ENCODE peak calls at places on chromosomes 3 and 15, in five cellular contexts. One of them, this sample, is unnamed.
A peak's percentile ranks its signal among the peaks of the same experiment; 100 is the strongest.

GRCh38 chr3:177713921-177714900 is 516.9 kb upstream of the TBL1XR1 start:
- DNase-seq in H1: no peak
- DNase-seq in H9: no peak
- DNase-seq in IMR-90: no peak
- DNase-seq in neuronal stem cell: no peak
- DNase-seq in this sample: peak; percentile 15

GRCh38 chr3:141933421-141934300 is 57.2 kb downstream of the ATP1B3 start:
- DNase-seq in H9: no peak
- DNase-seq in IMR-90: no peak
- DNase-seq in H1: peak; percentile 45
- DNase-seq in neuronal stem cell: no peak
- DNase-seq in this sample: no peak

GRCh38 chr3:142259359-142259758 is 34.0 kb upstream of the GK5 start:
- DNase-seq in IMR-90: no peak
- DNase-seq in neuronal stem cell: peak; percentile 65
- DNase-seq in H1: no peak
- DNase-seq in H9: no peak
- DNase-seq in this sample: no peak

GRCh38 chr15:68042156-68042854 is 11.8 kb upstream of the PIAS1 start:
- DNase-seq in H1: no peak
- DNase-seq in neuronal stem cell: no peak
- DNase-seq in IMR-90: no peak
- DNase-seq in H9: no peak
- DNase-seq in this sample: peak; percentile 14

GRCh38 chr3:54228806-54229205 is 106.5 kb downstream of the CACNA2D3 start:
- DNase-seq in H1: no peak
- DNase-seq in IMR-90: no peak
- DNase-seq in neuronal stem cell: no peak
- DNase-seq in H9: no peak
- DNase-seq in this sample: no peak

GRCh38 chr15:74611341-74611740 is 4.3 kb upstream of the CLK3 start:
- DNase-seq in H9: no peak
- DNase-seq in H1: no peak
- DNase-seq in IMR-90: no peak
- DNase-seq in neuronal stem cell: no peak
- DNase-seq in this sample: no peak

GRCh38 chr15:31402511-31403056 is 75.9 kb downstream of the KLF13 start:
- DNase-seq in IMR-90: peak; percentile 10
- DNase-seq in H1: no peak
- DNase-seq in neuronal stem cell: no peak
- DNase-seq in H9: no peak
- DNase-seq in this sample: no peak

GRCh38 chr15:68440136-68440535 is 8.2 kb upstream of the ITGA11 start:
- DNase-seq in neuronal stem cell: no peak
- DNase-seq in IMR-90: no peak
- DNase-seq in H9: peak; percentile 8
- DNase-seq in H1: peak; percentile 16
- DNase-seq in this sample: no peak

GRCh38 chr15:92523176-92523575 is 129.5 kb downstream of the ST8SIA2 start:
- DNase-seq in neuronal stem cell: no peak
- DNase-seq in H1: no peak
- DNase-seq in IMR-90: no peak
- DNase-seq in H9: no peak
- DNase-seq in this sample: no peak

GRCh38 chr15:90234519-90234988 is 545 bp downstream of the GDPGP1 start:
- DNase-seq in H1: no peak
- DNase-seq in IMR-90: peak; percentile 12
- DNase-seq in H9: no peak
- DNase-seq in neuronal stem cell: no peak
- DNase-seq in this sample: no peak

GRCh38 chr15:52337198-52337853 is 41.7 kb upstream of the MYO5C start:
- DNase-seq in H9: no peak
- DNase-seq in neuronal stem cell: no peak
- DNase-seq in H1: no peak
- DNase-seq in IMR-90: peak; percentile 77
- DNase-seq in this sample: peak; percentile 53

GRCh38 chr3:105538483-105538882 is 171.8 kb downstream of the ALCAM start:
- DNase-seq in IMR-90: no peak
- DNase-seq in neuronal stem cell: no peak
- DNase-seq in H1: no peak
- DNase-seq in H9: no peak
- DNase-seq in this sample: peak; percentile 44

GRCh38 chr15:83057660-83058376 is 9.2 kb downstream of the BTBD1 start:
- DNase-seq in H1: no peak
- DNase-seq in IMR-90: no peak
- DNase-seq in H9: no peak
- DNase-seq in neuronal stem cell: no peak
- DNase-seq in this sample: no peak

GRCh38 chr15:33915571-33916407 is 52.5 kb upstream of the CHRM5 start:
- DNase-seq in neuronal stem cell: no peak
- DNase-seq in IMR-90: no peak
- DNase-seq in H1: no peak
- DNase-seq in H9: peak; percentile 57
- DNase-seq in this sample: no peak

GRCh38 chr3:122383915-122384697 is at the start of gene FAM162A:
- DNase-seq in H1: peak; percentile 92
- DNase-seq in IMR-90: peak; percentile 80
- DNase-seq in neuronal stem cell: peak; percentile 90
- DNase-seq in H9: peak; percentile 95
- DNase-seq in this sample: peak; percentile 92

GRCh38 chr3:122377975-122378374 is 5.1 kb downstream of the MIX23 start:
- DNase-seq in H1: no peak
- DNase-seq in neuronal stem cell: no peak
- DNase-seq in IMR-90: no peak
- DNase-seq in H9: no peak
- DNase-seq in this sample: no peak

GRCh38 chr3:122387709-122388108 is 3.7 kb downstream of the FAM162A start:
- DNase-seq in neuronal stem cell: no peak
- DNase-seq in H1: no peak
- DNase-seq in IMR-90: no peak
- DNase-seq in H9: no peak
- DNase-seq in this sample: no peak

GRCh38 chr3:122382888-122383666 is at the start of gene MIX23:
- DNase-seq in H1: peak; percentile 94
- DNase-seq in H9: peak; percentile 89
- DNase-seq in IMR-90: peak; percentile 75
- DNase-seq in neuronal stem cell: peak; percentile 80
- DNase-seq in this sample: peak; percentile 89
- H2AFZ ChIP-seq in H1: peak within 1 kb of the TSS; percentile 90
- H2AFZ ChIP-seq in H9: peak within 1 kb of the TSS; percentile 96
- H2AFZ ChIP-seq in IMR-90: peak within 1 kb of the TSS; percentile 98
- H2AFZ ChIP-seq in neuronal stem cell: peak within 1 kb of the TSS; percentile 98
- H2AFZ ChIP-seq in this sample: peak within 1 kb of the TSS; percentile 76

GRCh38 chr15:65816441-65816840 is 24.3 kb upstream of the DENND4A start:
- DNase-seq in neuronal stem cell: no peak
- DNase-seq in IMR-90: no peak
- DNase-seq in H1: no peak
- DNase-seq in H9: no peak
- DNase-seq in this sample: no peak
- H3K9ac ChIP-seq in neuronal stem cell: no peak overlapping the region
- H3K9ac ChIP-seq in IMR-90: no peak overlapping the region
- H3K9ac ChIP-seq in H1: no peak overlapping the region
- H3K9ac ChIP-seq in H9: no peak overlapping the region
- H3K9ac ChIP-seq in this sample: no peak overlapping the region

GRCh38 chr15:100252359-100252758 is 89.4 kb downstream of the ADAMTS17 start:
- DNase-seq in IMR-90: no peak
- DNase-seq in H1: no peak
- DNase-seq in H9: no peak
- DNase-seq in neuronal stem cell: no peak
- DNase-seq in this sample: no peak
- H2BK15ac ChIP-seq in IMR-90: no peak overlapping the region
- H2BK15ac ChIP-seq in H1: no peak overlapping the region
- H2BK15ac ChIP-seq in H9: no peak overlapping the region
- H2BK15ac ChIP-seq in neuronal stem cell: no peak overlapping the region
- H2BK15ac ChIP-seq in this sample: no peak overlapping the region

DNA sequence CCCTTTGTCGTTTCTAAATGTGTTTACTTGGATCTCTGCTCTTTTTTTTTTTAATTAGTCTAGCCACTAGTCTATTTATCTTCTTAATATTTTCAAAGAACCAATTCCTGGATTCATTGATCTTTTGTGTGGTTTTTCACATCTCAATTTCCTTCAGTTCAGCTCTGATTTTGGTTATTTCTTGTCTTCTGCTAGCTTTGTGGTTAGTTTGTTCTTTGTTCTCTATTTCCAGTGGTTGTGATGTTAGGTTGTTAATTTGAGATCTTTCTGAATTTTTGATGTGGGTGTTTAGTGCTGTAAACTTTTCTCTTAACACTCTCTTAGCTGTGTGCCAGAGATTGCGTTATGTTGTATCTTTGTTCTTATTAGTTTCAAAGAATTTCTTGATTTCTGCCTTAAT is 446.1 kb downstream of the CNTN4 start:
- DNase-seq in H1: no peak
- DNase-seq in IMR-90: no peak
- DNase-seq in H9: no peak
- DNase-seq in neuronal stem cell: no peak
- DNase-seq in this sample: no peak
- H2AFZ ChIP-seq in H1: no peak overlapping the region
- H2AFZ ChIP-seq in IMR-90: no peak overlapping the region
- H2AFZ ChIP-seq in H9: no peak overlapping the region
- H2AFZ ChIP-seq in neuronal stem cell: no peak overlapping the region
- H2AFZ ChIP-seq in this sample: no peak overlapping the region

DNA sequence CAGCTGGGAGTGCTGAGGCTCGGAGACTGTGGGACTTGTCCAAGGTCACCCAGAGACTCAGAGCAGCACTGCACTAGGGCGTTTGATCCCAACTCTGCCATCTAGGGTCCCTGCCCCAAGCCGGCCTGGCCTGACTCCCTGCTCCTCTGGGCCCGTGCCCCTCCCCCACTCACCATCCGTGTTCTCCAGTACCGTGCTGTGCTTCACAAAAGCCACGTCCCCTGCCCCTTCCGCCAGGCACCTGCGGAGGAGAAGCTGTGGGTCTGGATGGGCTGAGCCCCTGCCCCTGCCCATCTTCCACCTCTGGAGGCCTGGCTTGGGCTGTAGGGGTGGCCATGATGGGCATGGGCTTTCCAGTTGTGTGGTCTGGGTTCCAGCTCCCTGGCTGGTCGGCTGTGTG is 8.4 kb downstream of the MELTF start:
- DNase-seq in H9: peak; percentile 56
- DNase-seq in IMR-90: no peak
- DNase-seq in H1: peak; percentile 56
- DNase-seq in neuronal stem cell: no peak
- DNase-seq in this sample: no peak
- H3K9ac ChIP-seq in H9: no peak overlapping the region
- H3K9ac ChIP-seq in IMR-90: no peak overlapping the region
- H3K9ac ChIP-seq in H1: no peak overlapping the region
- H3K9ac ChIP-seq in neuronal stem cell: peak overlapping the region; percentile 18
- H3K9ac ChIP-seq in this sample: no peak overlapping the region

GRCh38 chr3:65279225-65279624 is 591.4 kb upstream of the ADAMTS9 start:
- DNase-seq in neuronal stem cell: no peak
- DNase-seq in H9: no peak
- DNase-seq in H1: no peak
- DNase-seq in IMR-90: no peak
- DNase-seq in this sample: no peak
- H2BK15ac ChIP-seq in neuronal stem cell: no peak overlapping the region
- H2BK15ac ChIP-seq in H9: no peak overlapping the region
- H2BK15ac ChIP-seq in H1: no peak overlapping the region
- H2BK15ac ChIP-seq in IMR-90: no peak overlapping the region
- H2BK15ac ChIP-seq in this sample: no peak overlapping the region

DNA sequence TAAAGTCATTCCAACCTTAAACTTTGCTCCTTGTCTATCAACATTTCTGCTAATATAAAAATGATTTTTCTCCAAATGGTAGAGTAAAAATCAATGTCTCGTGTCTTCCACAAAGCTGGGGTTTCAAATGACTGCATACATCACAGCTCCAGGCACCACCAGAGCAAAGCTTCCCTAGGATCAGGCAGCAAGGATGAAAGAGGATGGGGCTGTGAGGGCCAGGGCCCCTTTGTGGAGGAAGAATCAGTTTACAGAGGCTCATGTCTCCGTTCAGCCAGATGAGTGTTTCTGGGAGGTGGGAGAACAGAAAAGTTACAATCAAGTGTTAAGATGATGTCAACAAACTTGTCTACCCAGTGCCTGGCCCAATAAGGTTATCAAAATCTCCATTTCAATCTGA is 105.5 kb downstream of the BDH1 start:
- DNase-seq in H1: no peak
- DNase-seq in IMR-90: no peak
- DNase-seq in neuronal stem cell: no peak
- DNase-seq in H9: no peak
- DNase-seq in this sample: no peak
- H2AFZ ChIP-seq in H1: peak overlapping the region; percentile 89
- H2AFZ ChIP-seq in IMR-90: no peak overlapping the region
- H2AFZ ChIP-seq in neuronal stem cell: no peak overlapping the region
- H2AFZ ChIP-seq in H9: no peak overlapping the region
- H2AFZ ChIP-seq in this sample: no peak overlapping the region

DNA sequence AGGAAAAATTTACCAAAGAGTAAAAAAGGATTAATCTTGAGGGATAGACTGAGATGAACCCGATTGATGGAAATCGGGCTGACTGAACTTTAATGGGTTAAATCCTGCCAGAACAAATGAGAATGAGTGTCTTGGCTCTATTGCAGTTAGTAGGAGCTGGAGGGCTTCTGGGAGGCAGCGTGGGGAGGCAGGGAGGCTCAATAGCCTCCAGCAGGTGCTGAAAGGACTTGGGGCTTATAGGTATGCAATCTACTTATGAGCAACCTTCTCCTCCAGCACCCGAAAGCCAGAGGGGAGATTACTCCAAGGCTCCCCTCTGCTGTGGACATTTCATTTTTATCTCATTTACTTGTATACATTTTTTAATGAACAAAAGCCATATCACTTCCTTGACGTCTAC is 1.0 kb upstream of the CRYBG3 start:
- DNase-seq in H1: no peak
- DNase-seq in neuronal stem cell: no peak
- DNase-seq in H9: no peak
- DNase-seq in IMR-90: no peak
- DNase-seq in this sample: no peak
- H3K9ac ChIP-seq in H1: no peak overlapping the region
- H3K9ac ChIP-seq in neuronal stem cell: no peak overlapping the region
- H3K9ac ChIP-seq in H9: no peak overlapping the region
- H3K9ac ChIP-seq in IMR-90: no peak overlapping the region
- H3K9ac ChIP-seq in this sample: peak overlapping the region; percentile 91